ENCODE peak calls at places on chromosomes 3 and 15, in ten cellular contexts. One of them, this sample, is unnamed.

GRCh38 chr3:10198761-10199688 is 34.3 kb downstream of the IRAK2 start:
- DNase-seq in KBM-7: peak; percentile 43
- DNase-seq in stimulated activated CD8-positive, alpha-beta memory T cell treated with anti-CD3 and anti-CD28 coated beads, Interleukin-15, amount 100 ng/mL, for 4 hours: peak; percentile 37
- DNase-seq in hepatic stellate cell: no peak
- DNase-seq in cardiac muscle cell: peak; percentile 55
- DNase-seq in lung: peak; percentile 37
- DNase-seq in caudate nucleus: no peak
- DNase-seq in stimulated activated naive CD8-positive, alpha-beta T cell treated with anti-CD3 and anti-CD28 coated beads, Interleukin-15, amount 100 ng/mL, for 72 hours: peak; percentile 50
- DNase-seq in foreskin fibroblast: no peak
- DNase-seq in ELF-1: no peak
- DNase-seq in this sample: no peak

GRCh38 chr3:37899101-37899707 is 37.5 kb downstream of the CTDSPL start:
- DNase-seq in foreskin fibroblast: no peak
- DNase-seq in cardiac muscle cell: no peak
- DNase-seq in ELF-1: no peak
- DNase-seq in caudate nucleus: no peak
- DNase-seq in KBM-7: no peak
- DNase-seq in stimulated activated CD8-positive, alpha-beta memory T cell treated with anti-CD3 and anti-CD28 coated beads, Interleukin-15, amount 100 ng/mL, for 4 hours: no peak
- DNase-seq in hepatic stellate cell: no peak
- DNase-seq in lung: no peak
- DNase-seq in stimulated activated naive CD8-positive, alpha-beta T cell treated with anti-CD3 and anti-CD28 coated beads, Interleukin-15, amount 100 ng/mL, for 72 hours: peak; percentile 43
- DNase-seq in this sample: no peak

GRCh38 chr3:185270262-185270955 is 16.6 kb upstream of the EHHADH start:
- DNase-seq in caudate nucleus: no peak
- DNase-seq in stimulated activated naive CD8-positive, alpha-beta T cell treated with anti-CD3 and anti-CD28 coated beads, Interleukin-15, amount 100 ng/mL, for 72 hours: no peak
- DNase-seq in hepatic stellate cell: peak; percentile 67
- DNase-seq in foreskin fibroblast: peak; percentile 27
- DNase-seq in KBM-7: peak; percentile 57
- DNase-seq in stimulated activated CD8-positive, alpha-beta memory T cell treated with anti-CD3 and anti-CD28 coated beads, Interleukin-15, amount 100 ng/mL, for 4 hours: no peak
- DNase-seq in cardiac muscle cell: peak; percentile 45
- DNase-seq in ELF-1: peak; percentile 78
- DNase-seq in lung: no peak
- DNase-seq in this sample: peak; percentile 20

GRCh38 chr15:91942676-91943417 is 89.3 kb downstream of the SLCO3A1 start:
- DNase-seq in caudate nucleus: no peak
- DNase-seq in cardiac muscle cell: peak; percentile 97
- DNase-seq in stimulated activated naive CD8-positive, alpha-beta T cell treated with anti-CD3 and anti-CD28 coated beads, Interleukin-15, amount 100 ng/mL, for 72 hours: no peak
- DNase-seq in ELF-1: no peak
- DNase-seq in lung: peak; percentile 90
- DNase-seq in foreskin fibroblast: peak; percentile 11
- DNase-seq in stimulated activated CD8-positive, alpha-beta memory T cell treated with anti-CD3 and anti-CD28 coated beads, Interleukin-15, amount 100 ng/mL, for 4 hours: no peak
- DNase-seq in hepatic stellate cell: peak; percentile 80
- DNase-seq in KBM-7: peak; percentile 93
- DNase-seq in this sample: no peak

GRCh38 chr3:110343945-110344344 is 727.7 kb upstream of the NECTIN3 start:
- DNase-seq in hepatic stellate cell: no peak
- DNase-seq in foreskin fibroblast: peak; percentile 81
- DNase-seq in stimulated activated naive CD8-positive, alpha-beta T cell treated with anti-CD3 and anti-CD28 coated beads, Interleukin-15, amount 100 ng/mL, for 72 hours: no peak
- DNase-seq in ELF-1: no peak
- DNase-seq in stimulated activated CD8-positive, alpha-beta memory T cell treated with anti-CD3 and anti-CD28 coated beads, Interleukin-15, amount 100 ng/mL, for 4 hours: no peak
- DNase-seq in KBM-7: no peak
- DNase-seq in caudate nucleus: no peak
- DNase-seq in cardiac muscle cell: peak; percentile 15
- DNase-seq in lung: no peak
- DNase-seq in this sample: no peak

GRCh38 chr15:67902579-67902979 is 62.7 kb upstream of the RNU6-1 start:
- DNase-seq in stimulated activated CD8-positive, alpha-beta memory T cell treated with anti-CD3 and anti-CD28 coated beads, Interleukin-15, amount 100 ng/mL, for 4 hours: no peak
- DNase-seq in stimulated activated naive CD8-positive, alpha-beta T cell treated with anti-CD3 and anti-CD28 coated beads, Interleukin-15, amount 100 ng/mL, for 72 hours: no peak
- DNase-seq in caudate nucleus: no peak
- DNase-seq in hepatic stellate cell: no peak
- DNase-seq in cardiac muscle cell: no peak
- DNase-seq in KBM-7: no peak
- DNase-seq in ELF-1: no peak
- DNase-seq in foreskin fibroblast: no peak
- DNase-seq in lung: no peak
- DNase-seq in this sample: no peak

GRCh38 chr3:27307566-27307965 is 61.6 kb downstream of the NEK10 start:
- DNase-seq in stimulated activated CD8-positive, alpha-beta memory T cell treated with anti-CD3 and anti-CD28 coated beads, Interleukin-15, amount 100 ng/mL, for 4 hours: no peak
- DNase-seq in foreskin fibroblast: no peak
- DNase-seq in cardiac muscle cell: no peak
- DNase-seq in KBM-7: no peak
- DNase-seq in caudate nucleus: no peak
- DNase-seq in stimulated activated naive CD8-positive, alpha-beta T cell treated with anti-CD3 and anti-CD28 coated beads, Interleukin-15, amount 100 ng/mL, for 72 hours: no peak
- DNase-seq in hepatic stellate cell: no peak
- DNase-seq in lung: no peak
- DNase-seq in ELF-1: no peak
- DNase-seq in this sample: no peak

GRCh38 chr3:27659279-27660021 is 62.7 kb downstream of the EOMES start:
- DNase-seq in stimulated activated CD8-positive, alpha-beta memory T cell treated with anti-CD3 and anti-CD28 coated beads, Interleukin-15, amount 100 ng/mL, for 4 hours: no peak
- DNase-seq in stimulated activated naive CD8-positive, alpha-beta T cell treated with anti-CD3 and anti-CD28 coated beads, Interleukin-15, amount 100 ng/mL, for 72 hours: peak; percentile 16
- DNase-seq in hepatic stellate cell: peak; percentile 53
- DNase-seq in ELF-1: peak; percentile 73
- DNase-seq in lung: peak; percentile 46
- DNase-seq in foreskin fibroblast: no peak
- DNase-seq in KBM-7: peak; percentile 43
- DNase-seq in caudate nucleus: no peak
- DNase-seq in cardiac muscle cell: peak; percentile 67
- DNase-seq in this sample: peak; percentile 25

GRCh38 chr15:23518104-23518503 is 47.4 kb upstream of the MKRN3 start:
- DNase-seq in hepatic stellate cell: no peak
- DNase-seq in ELF-1: no peak
- DNase-seq in KBM-7: no peak
- DNase-seq in cardiac muscle cell: no peak
- DNase-seq in stimulated activated CD8-positive, alpha-beta memory T cell treated with anti-CD3 and anti-CD28 coated beads, Interleukin-15, amount 100 ng/mL, for 4 hours: no peak
- DNase-seq in foreskin fibroblast: no peak
- DNase-seq in lung: no peak
- DNase-seq in stimulated activated naive CD8-positive, alpha-beta T cell treated with anti-CD3 and anti-CD28 coated beads, Interleukin-15, amount 100 ng/mL, for 72 hours: no peak
- DNase-seq in caudate nucleus: no peak
- DNase-seq in this sample: no peak

This sample was measured in frontal cortex.